ENCODE peak calls at places on chromosomes 2 and 18, in nine cellular contexts. M is H9, K is fibroblast of pulmonary artery, E is WERI-Rb-1, J is neural crest cell, O is dorsolateral prefrontal cortex, S is glutamatergic neuron, H is cardiac fibroblast, G is H1. F is an unnamed sample.

GRCh38 chr2:212665948-212666347 is 127.3 kb upstream of the ERBB4 start:
- DNase-seq in H (no peak), K (no peak), M (no peak), E (no peak), J (no peak), S (no peak), O (no peak), G (no peak), F (no peak)

GRCh38 chr2:229350117-229350805 is 79.2 kb upstream of the PID1 start:
- DNase-seq in J (no peak), M (no peak), G (no peak), S (no peak), E (no peak), H (no peak), O (no peak), K (no peak), F (no peak)

GRCh38 chr18:54775686-54776085 is 52.6 kb upstream of the RAB27B start:
- DNase-seq in S (no peak), J (no peak), O (no peak), E (no peak), K (peak; percentile 93), H (peak; percentile 78), M (no peak), G (no peak), F (peak; percentile 73)

GRCh38 chr2:3319745-3320566 is 57.7 kb downstream of the EIPR1 start:
- DNase-seq in E (no peak), K (no peak), H (no peak), O (no peak), S (no peak), M (no peak), J (no peak), G (no peak), F (no peak)

GRCh38 chr18:6294119-6294784 is 120.5 kb downstream of the L3MBTL4 start:
- DNase-seq in J (no peak), E (no peak), O (no peak), M (no peak), G (no peak), S (no peak), H (no peak), K (no peak), F (no peak)

GRCh38 chr2:121707920-121708361 is 28.7 kb downstream of the NIFK start:
- DNase-seq in G (no peak), H (no peak), J (no peak), S (no peak), E (no peak), O (no peak), K (no peak), M (no peak), F (peak; percentile 76)

GRCh38 chr18:57844319-57844718 is 41.2 kb upstream of the ATP8B1 start:
- DNase-seq in G (no peak), J (no peak), O (no peak), M (no peak), E (no peak), S (no peak), K (no peak), H (no peak), F (no peak)

GRCh38 chr18:44935455-44935854 is 254.8 kb downstream of the SETBP1 start:
- DNase-seq in S (no peak), O (no peak), M (no peak), K (no peak), G (no peak), J (no peak), E (no peak), H (no peak), F (no peak)

DNA sequence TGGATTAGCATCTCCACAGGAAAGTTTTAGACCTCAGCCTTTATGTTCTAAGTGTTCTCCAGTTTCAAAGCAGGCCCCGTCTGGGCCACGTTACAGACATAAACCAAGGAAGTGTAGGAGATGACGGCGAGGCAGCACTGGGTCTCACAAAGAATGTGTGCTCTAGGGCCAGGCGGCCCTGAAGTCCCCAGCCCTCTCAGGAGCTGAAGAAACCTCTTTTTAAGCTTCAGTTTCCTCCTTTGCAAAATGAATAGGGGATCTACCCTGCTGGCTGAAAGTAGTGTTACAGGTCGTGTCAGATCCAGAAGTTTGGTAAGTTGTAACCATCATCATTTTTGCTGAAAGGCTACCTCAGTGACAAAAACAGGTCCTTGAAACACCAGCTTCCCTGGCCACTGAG is 81.7 kb downstream of the SPRED2 start:
- DNase-seq in M (peak; percentile 48), O (no peak), G (no peak), E (no peak), H (no peak), J (no peak), K (no peak), S (no peak), F (no peak)
- TF ChIP-seq CTCF in M (peak; percentile 62), O (no peak), G (no peak), E (peak; percentile 30), H (peak; percentile 49), J (peak; percentile 54), K (peak; percentile 44), S (peak; percentile 64), F (peak; percentile 40)

GRCh38 chr2:72208225-72208624 is 60.6 kb upstream of the CYP26B1 start:
- DNase-seq in G (no peak), K (no peak), O (no peak), H (no peak), E (no peak), S (no peak), M (no peak), J (no peak), F (no peak)

GRCh38 chr2:72204782-72205545 is 57.3 kb upstream of the CYP26B1 start:
- DNase-seq in H (peak; percentile 42), K (no peak), S (no peak), J (no peak), M (no peak), O (no peak), G (no peak), E (no peak), F (no peak)

GRCh38 chr2:72204156-72204781 is 56.6 kb upstream of the CYP26B1 start:
- DNase-seq in M (no peak), G (no peak), E (peak; percentile 37), S (no peak), H (peak; percentile 48), K (peak; percentile 27), J (no peak), O (no peak), F (no peak)

GRCh38 chr2:72205546-72205863 is 57.8 kb upstream of the CYP26B1 start:
- DNase-seq in S (no peak), H (no peak), M (no peak), K (no peak), O (no peak), G (no peak), J (no peak), E (no peak), F (no peak)

DNA sequence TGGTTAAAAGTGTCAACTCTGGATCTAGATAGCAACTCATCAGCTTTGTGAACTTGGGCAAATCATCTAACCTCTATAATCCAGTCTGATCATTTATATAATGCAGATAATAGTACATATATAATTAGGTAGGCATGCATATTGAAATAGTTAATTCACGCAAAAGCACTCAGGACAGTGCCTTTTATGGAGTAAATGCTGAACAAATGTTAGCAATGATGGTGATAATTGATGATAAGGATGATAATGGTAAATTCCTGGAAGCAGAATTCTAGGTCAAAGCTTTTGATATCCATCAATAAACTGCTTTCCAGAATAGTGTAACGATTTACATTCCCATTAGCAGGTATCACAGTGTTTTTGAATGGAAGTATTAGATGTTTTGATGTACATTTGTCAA is 59.7 kb upstream of the CYP26B1 start:
- DNase-seq in O (no peak), M (no peak), K (no peak), E (no peak), G (no peak), S (no peak), H (no peak), J (no peak), F (no peak)
- TF ChIP-seq CTCF in O (no peak), M (no peak), K (no peak), E (no peak), G (no peak), S (no peak), H (no peak), J (no peak), F (no peak)

GRCh38 chr2:45167885-45168284 is 158.6 kb upstream of the SIX2 start:
- DNase-seq in S (no peak), O (no peak), G (no peak), E (no peak), M (no peak), J (no peak), K (no peak), H (no peak), F (no peak)

GRCh38 chr2:45170976-45171514 is 161.8 kb upstream of the SIX2 start:
- DNase-seq in H (peak; percentile 50), G (no peak), O (no peak), J (no peak), S (no peak), M (no peak), K (peak; percentile 22), E (no peak), F (no peak)

GRCh38 chr2:45170191-45170975 is 161.1 kb upstream of the SIX2 start:
- DNase-seq in M (no peak), S (peak; percentile 46), H (no peak), O (no peak), E (no peak), K (no peak), J (peak; percentile 8), G (peak; percentile 71), F (no peak)

GRCh38 chr2:45168731-45169338 is 159.6 kb upstream of the SIX2 start:
- DNase-seq in M (no peak), O (no peak), J (peak; percentile 6), H (peak; percentile 51), K (no peak), E (peak; percentile 41), G (peak; percentile 69), S (peak; percentile 40), F (peak; percentile 29)

DNA sequence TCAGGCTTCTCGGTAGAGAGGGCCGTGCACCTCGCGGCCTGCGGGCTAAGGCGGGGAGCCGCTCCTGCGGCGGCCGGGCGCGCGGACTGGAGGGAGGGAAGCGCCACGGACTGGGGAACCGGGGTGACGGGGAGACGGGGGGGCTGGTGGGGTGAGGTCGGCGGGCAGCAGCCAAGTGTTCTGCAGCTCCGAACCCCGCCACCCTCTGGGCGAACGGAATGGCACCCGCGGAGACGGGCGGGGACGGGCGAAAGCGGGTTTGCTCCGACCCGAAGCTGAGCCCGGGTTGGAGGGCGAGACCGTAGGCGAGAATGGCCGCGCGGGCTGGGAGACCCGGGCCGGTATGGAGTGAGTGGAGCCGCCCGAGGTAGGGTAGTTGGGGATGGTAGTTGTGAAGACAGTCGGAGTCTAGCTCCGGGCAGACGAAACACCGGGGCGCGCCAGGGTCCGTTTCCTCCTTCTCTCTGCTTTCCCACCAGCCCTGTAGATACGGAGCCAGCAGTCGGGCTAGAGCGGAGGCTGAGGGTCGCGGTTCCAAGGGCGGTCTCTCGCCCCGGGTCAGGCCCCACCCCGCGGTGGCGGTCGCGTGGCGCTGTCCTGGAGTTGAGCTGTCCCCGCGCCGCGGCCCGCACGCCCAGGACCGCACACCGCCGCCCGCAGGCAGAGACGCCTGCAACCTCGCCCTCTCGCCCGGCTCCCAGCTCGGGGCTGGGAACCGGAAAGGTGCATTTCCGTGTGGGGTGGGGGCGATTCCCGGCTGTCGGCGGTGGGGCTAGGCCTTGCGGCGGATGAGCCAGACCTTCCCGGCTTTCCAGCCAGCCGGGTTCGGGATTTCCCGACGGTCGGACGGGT is 160.3 kb upstream of the SIX2 start:
- DNase-seq in S (peak; percentile 61), G (peak; percentile 78), E (peak; percentile 39), H (peak; percentile 65), O (no peak), J (peak; percentile 19), M (peak; percentile 64), K (peak; percentile 38), F (peak; percentile 55)
- TF ChIP-seq CTCF in S (no peak), G (peak; percentile 17), E (peak; percentile 26), H (no peak), O (no peak), J (no peak), M (no peak), K (no peak), F (no peak)

GRCh38 chr2:20421988-20422678 is 24.7 kb upstream of the RHOB start:
- DNase-seq in G (no peak), K (peak; percentile 91), H (peak; percentile 96), S (no peak), E (peak; percentile 6), M (no peak), O (no peak), J (no peak), F (peak; percentile 27)

GRCh38 chr2:20423376-20423775 is 23.5 kb upstream of the RHOB start:
- DNase-seq in O (no peak), K (no peak), H (no peak), G (no peak), J (no peak), E (no peak), M (no peak), S (no peak), F (no peak)

GRCh38 chr2:20421336-20421987 is 25.4 kb upstream of the RHOB start:
- DNase-seq in G (no peak), K (no peak), O (no peak), E (peak; percentile 6), J (no peak), H (peak; percentile 41), S (no peak), M (no peak), F (no peak)

GRCh38 chr2:20423847-20424246 is 23.0 kb upstream of the RHOB start:
- DNase-seq in J (no peak), O (no peak), S (no peak), H (no peak), M (peak; percentile 8), G (no peak), E (peak; percentile 4), K (no peak), F (no peak)

GRCh38 chr2:20422679-20423271 is 24.1 kb upstream of the RHOB start:
- DNase-seq in O (peak; percentile 50), G (peak; percentile 50), H (peak; percentile 59), K (peak; percentile 44), J (no peak), E (peak; percentile 46), M (peak; percentile 68), S (no peak), F (no peak)
- TF ChIP-seq CTCF in O (peak; percentile 55), G (peak; percentile 71), H (no peak), K (no peak), J (no peak), E (peak; percentile 80), M (peak; percentile 61), S (no peak), F (no peak)